ENCODE peak calls at places on chromosome 21, in eight cellular contexts. One of them, this sample, is unnamed.

GRCh38 chr21:41369915-41370839 is 8.3 kb downstream of the MX2 start:
- DNase-seq in transverse colon: no peak
- DNase-seq in sigmoid colon: peak
- DNase-seq in prostate gland: no peak
- DNase-seq in adrenal gland: no peak
- DNase-seq in endodermal cell: no peak
- DNase-seq in heart right ventricle: peak
- DNase-seq in dorsolateral prefrontal cortex: no peak
- DNase-seq in this sample: no peak

GRCh38 chr21:39680216-39680615 is 64.8 kb upstream of the IGSF5 start:
- DNase-seq in transverse colon: no peak
- DNase-seq in sigmoid colon: no peak
- DNase-seq in prostate gland: no peak
- DNase-seq in adrenal gland: no peak
- DNase-seq in endodermal cell: no peak
- DNase-seq in heart right ventricle: no peak
- DNase-seq in dorsolateral prefrontal cortex: no peak
- DNase-seq in this sample: no peak

GRCh38 chr21:44552136-44552535 is 831 bp upstream of the KRTAP10-2 start:
- DNase-seq in transverse colon: peak
- DNase-seq in sigmoid colon: peak
- DNase-seq in prostate gland: no peak
- DNase-seq in adrenal gland: no peak
- DNase-seq in endodermal cell: peak
- DNase-seq in heart right ventricle: no peak
- DNase-seq in dorsolateral prefrontal cortex: peak
- DNase-seq in this sample: no peak

GRCh38 chr21:40331182-40331581 is 463.9 kb downstream of the PCP4 start:
- DNase-seq in transverse colon: no peak
- DNase-seq in sigmoid colon: no peak
- DNase-seq in prostate gland: no peak
- DNase-seq in adrenal gland: peak
- DNase-seq in endodermal cell: no peak
- DNase-seq in heart right ventricle: no peak
- DNase-seq in dorsolateral prefrontal cortex: no peak
- DNase-seq in this sample: no peak

GRCh38 chr21:17780539-17780938 is 38.6 kb downstream of the C21orf91 start:
- DNase-seq in transverse colon: peak
- DNase-seq in sigmoid colon: no peak
- DNase-seq in prostate gland: no peak
- DNase-seq in adrenal gland: no peak
- DNase-seq in endodermal cell: no peak
- DNase-seq in heart right ventricle: no peak
- DNase-seq in dorsolateral prefrontal cortex: no peak
- DNase-seq in this sample: no peak

GRCh38 chr21:43681650-43682049 is 22.3 kb downstream of the RRP1B start:
- DNase-seq in transverse colon: no peak
- DNase-seq in sigmoid colon: no peak
- DNase-seq in prostate gland: no peak
- DNase-seq in adrenal gland: no peak
- DNase-seq in endodermal cell: no peak
- DNase-seq in heart right ventricle: no peak
- DNase-seq in dorsolateral prefrontal cortex: no peak
- DNase-seq in this sample: no peak

GRCh38 chr21:15894596-15894995 is 164.8 kb downstream of the USP25 start:
- DNase-seq in transverse colon: no peak
- DNase-seq in sigmoid colon: no peak
- DNase-seq in prostate gland: no peak
- DNase-seq in adrenal gland: no peak
- DNase-seq in endodermal cell: no peak
- DNase-seq in heart right ventricle: no peak
- DNase-seq in dorsolateral prefrontal cortex: no peak
- DNase-seq in this sample: no peak

GRCh38 chr21:19198801-19199200 is 795.2 kb upstream of the TMPRSS15 start:
- DNase-seq in transverse colon: no peak
- DNase-seq in sigmoid colon: no peak
- DNase-seq in prostate gland: no peak
- DNase-seq in adrenal gland: no peak
- DNase-seq in endodermal cell: no peak
- DNase-seq in heart right ventricle: no peak
- DNase-seq in dorsolateral prefrontal cortex: no peak
- DNase-seq in this sample: no peak

GRCh38 chr21:29320021-29320420 is 21.3 kb downstream of the BACH1 start:
- DNase-seq in transverse colon: no peak
- DNase-seq in sigmoid colon: no peak
- DNase-seq in prostate gland: no peak
- DNase-seq in adrenal gland: peak
- DNase-seq in endodermal cell: no peak
- DNase-seq in heart right ventricle: no peak
- DNase-seq in dorsolateral prefrontal cortex: no peak
- DNase-seq in this sample: no peak

GRCh38 chr21:41562101-41563000 is 54.4 kb upstream of the TMPRSS2 start:
- DNase-seq in transverse colon: peak
- DNase-seq in sigmoid colon: no peak
- DNase-seq in prostate gland: no peak
- DNase-seq in adrenal gland: no peak
- DNase-seq in endodermal cell: no peak
- DNase-seq in heart right ventricle: no peak
- DNase-seq in dorsolateral prefrontal cortex: no peak
- DNase-seq in this sample: no peak

GRCh38 chr21:28078126-28078525 is 914.6 kb downstream of the LTN1 start:
- DNase-seq in transverse colon: no peak
- DNase-seq in sigmoid colon: no peak
- DNase-seq in prostate gland: no peak
- DNase-seq in adrenal gland: no peak
- DNase-seq in endodermal cell: no peak
- DNase-seq in heart right ventricle: no peak
- DNase-seq in dorsolateral prefrontal cortex: no peak
- DNase-seq in this sample: no peak

DNA sequence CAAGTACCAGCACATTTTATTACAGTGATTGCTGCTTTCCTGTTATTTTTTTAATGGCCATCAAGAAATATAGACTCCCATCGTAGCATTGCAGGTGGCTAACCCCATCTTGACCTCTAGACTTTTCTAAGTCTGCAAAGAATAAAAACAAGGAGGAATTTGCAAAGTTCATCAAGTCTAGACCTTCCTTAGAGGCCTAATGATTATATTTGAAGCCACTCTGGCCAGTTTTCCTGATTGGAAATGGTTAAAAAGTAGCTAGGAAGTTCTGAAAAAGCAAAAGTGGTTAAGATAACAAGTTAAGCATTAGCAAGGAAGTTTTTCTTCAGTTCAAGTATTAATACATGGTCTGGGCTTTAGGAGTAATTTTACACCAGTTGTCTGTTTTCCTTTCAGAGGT is 16.7 kb upstream of the KCNJ15 start:
- DNase-seq in transverse colon: no peak
- DNase-seq in sigmoid colon: no peak
- DNase-seq in prostate gland: no peak
- DNase-seq in adrenal gland: no peak
- DNase-seq in endodermal cell: no peak
- DNase-seq in heart right ventricle: no peak
- DNase-seq in dorsolateral prefrontal cortex: no peak
- DNase-seq in this sample: no peak
- H3K27ac ChIP-seq in transverse colon: no peak
- H3K27ac ChIP-seq in sigmoid colon: no peak
- H3K27ac ChIP-seq in prostate gland: no peak
- H3K27ac ChIP-seq in adrenal gland: no peak
- H3K27ac ChIP-seq in endodermal cell: no peak
- H3K27ac ChIP-seq in heart right ventricle: no peak
- H3K27ac ChIP-seq in dorsolateral prefrontal cortex: no peak
- H3K27ac ChIP-seq in this sample: peak

GRCh38 chr21:26207021-26207420 is 36.5 kb upstream of the APP start:
- DNase-seq in transverse colon: no peak
- DNase-seq in sigmoid colon: no peak
- DNase-seq in prostate gland: no peak
- DNase-seq in adrenal gland: no peak
- DNase-seq in endodermal cell: no peak
- DNase-seq in heart right ventricle: no peak
- DNase-seq in dorsolateral prefrontal cortex: no peak
- DNase-seq in this sample: no peak
- H3K27ac ChIP-seq in transverse colon: no peak
- H3K27ac ChIP-seq in sigmoid colon: no peak
- H3K27ac ChIP-seq in prostate gland: no peak
- H3K27ac ChIP-seq in adrenal gland: no peak
- H3K27ac ChIP-seq in endodermal cell: no peak
- H3K27ac ChIP-seq in heart right ventricle: no peak
- H3K27ac ChIP-seq in dorsolateral prefrontal cortex: no peak
- H3K27ac ChIP-seq in this sample: no peak

DNA sequence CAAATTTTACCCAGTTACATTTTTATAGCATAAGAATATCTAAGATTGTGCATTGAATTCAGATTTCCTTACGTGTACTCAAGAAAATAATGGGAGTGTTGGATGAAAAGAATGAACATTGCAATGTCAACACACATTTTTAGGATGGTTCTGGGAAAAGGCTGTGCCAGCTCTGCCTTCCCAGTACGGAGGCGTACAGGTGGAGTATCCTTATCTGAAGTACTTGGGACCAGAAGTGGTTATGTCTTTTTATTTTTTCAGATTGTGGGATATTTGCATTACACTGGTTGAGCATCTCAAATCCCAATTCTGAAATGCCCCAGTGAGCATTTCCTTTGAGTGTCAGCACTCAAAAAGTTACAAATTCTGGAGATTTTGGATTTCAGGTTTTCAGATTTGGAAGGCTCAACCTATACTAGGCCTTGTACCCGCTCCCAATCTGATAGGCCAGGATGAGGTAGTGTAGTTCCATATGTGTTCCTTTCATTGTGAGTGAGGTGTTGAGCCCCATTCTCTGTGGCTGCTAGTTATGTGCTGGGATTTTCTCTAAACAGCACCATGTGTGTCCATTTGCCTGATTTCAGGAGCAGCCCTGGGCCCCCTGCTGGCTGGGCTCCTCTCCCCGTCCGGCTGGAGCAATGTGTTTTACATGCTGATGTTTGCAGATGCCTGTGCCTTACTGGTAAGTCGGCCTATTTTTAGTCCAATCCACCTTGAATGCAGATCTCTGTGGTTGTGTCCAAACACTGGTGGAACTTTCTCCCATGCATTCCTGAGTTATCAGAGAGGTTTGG is 60.8 kb downstream of the SLC37A1 start:
- DNase-seq in transverse colon: peak
- DNase-seq in sigmoid colon: peak
- DNase-seq in prostate gland: no peak
- DNase-seq in adrenal gland: no peak
- DNase-seq in endodermal cell: peak
- DNase-seq in heart right ventricle: no peak
- DNase-seq in dorsolateral prefrontal cortex: peak
- DNase-seq in this sample: peak
- H3K27ac ChIP-seq in transverse colon: no peak
- H3K27ac ChIP-seq in sigmoid colon: no peak
- H3K27ac ChIP-seq in prostate gland: no peak
- H3K27ac ChIP-seq in adrenal gland: no peak
- H3K27ac ChIP-seq in endodermal cell: no peak
- H3K27ac ChIP-seq in heart right ventricle: no peak
- H3K27ac ChIP-seq in dorsolateral prefrontal cortex: no peak
- H3K27ac ChIP-seq in this sample: no peak

DNA sequence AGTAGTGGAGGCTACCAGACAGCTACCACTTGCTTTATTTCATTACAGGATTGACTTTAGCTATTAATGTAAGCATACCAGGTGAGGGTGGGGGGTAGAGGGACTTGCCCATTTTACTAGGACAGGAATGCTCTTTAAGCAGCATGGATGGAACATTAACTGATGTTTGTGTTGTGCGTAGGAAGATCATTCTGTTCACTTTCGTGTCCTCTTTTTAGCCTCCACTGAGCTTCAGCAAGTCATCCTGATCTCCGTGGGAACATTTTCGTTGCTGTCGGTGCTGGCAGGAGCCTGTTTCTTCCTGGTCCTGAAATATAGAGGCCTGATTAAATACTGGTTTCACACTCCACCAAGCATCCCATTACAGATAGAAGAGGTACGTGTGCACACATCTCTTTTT is 29.3 kb downstream of the IFNGR2 start:
- DNase-seq in transverse colon: no peak
- DNase-seq in sigmoid colon: no peak
- DNase-seq in prostate gland: no peak
- DNase-seq in adrenal gland: no peak
- DNase-seq in endodermal cell: no peak
- DNase-seq in heart right ventricle: no peak
- DNase-seq in dorsolateral prefrontal cortex: no peak
- DNase-seq in this sample: no peak
- H3K27ac ChIP-seq in transverse colon: no peak
- H3K27ac ChIP-seq in sigmoid colon: peak
- H3K27ac ChIP-seq in prostate gland: no peak
- H3K27ac ChIP-seq in adrenal gland: peak
- H3K27ac ChIP-seq in endodermal cell: no peak
- H3K27ac ChIP-seq in heart right ventricle: no peak
- H3K27ac ChIP-seq in dorsolateral prefrontal cortex: peak
- H3K27ac ChIP-seq in this sample: no peak

GRCh38 chr21:35139382-35139715 is 90.2 kb upstream of the RUNX1 start:
- DNase-seq in transverse colon: no peak
- DNase-seq in sigmoid colon: no peak
- DNase-seq in prostate gland: no peak
- DNase-seq in adrenal gland: no peak
- DNase-seq in endodermal cell: no peak
- DNase-seq in heart right ventricle: no peak
- DNase-seq in dorsolateral prefrontal cortex: no peak
- DNase-seq in this sample: no peak

GRCh38 chr21:35138665-35139381 is 89.7 kb upstream of the RUNX1 start:
- DNase-seq in transverse colon: no peak
- DNase-seq in sigmoid colon: no peak
- DNase-seq in prostate gland: no peak
- DNase-seq in adrenal gland: no peak
- DNase-seq in endodermal cell: no peak
- DNase-seq in heart right ventricle: no peak
- DNase-seq in dorsolateral prefrontal cortex: no peak
- DNase-seq in this sample: peak

GRCh38 chr21:35134299-35134698 is 85.2 kb upstream of the RUNX1 start:
- DNase-seq in transverse colon: no peak
- DNase-seq in sigmoid colon: no peak
- DNase-seq in prostate gland: no peak
- DNase-seq in adrenal gland: no peak
- DNase-seq in endodermal cell: no peak
- DNase-seq in heart right ventricle: no peak
- DNase-seq in dorsolateral prefrontal cortex: no peak
- DNase-seq in this sample: no peak

GRCh38 chr21:35136586-35137254 is 87.6 kb upstream of the RUNX1 start:
- DNase-seq in transverse colon: peak
- DNase-seq in sigmoid colon: no peak
- DNase-seq in prostate gland: no peak
- DNase-seq in adrenal gland: no peak
- DNase-seq in endodermal cell: peak
- DNase-seq in heart right ventricle: no peak
- DNase-seq in dorsolateral prefrontal cortex: no peak
- DNase-seq in this sample: peak

GRCh38 chr21:35136106-35136505 is 87.0 kb upstream of the RUNX1 start:
- DNase-seq in transverse colon: no peak
- DNase-seq in sigmoid colon: no peak
- DNase-seq in prostate gland: no peak
- DNase-seq in adrenal gland: no peak
- DNase-seq in endodermal cell: no peak
- DNase-seq in heart right ventricle: no peak
- DNase-seq in dorsolateral prefrontal cortex: no peak
- DNase-seq in this sample: no peak
- H3K27ac ChIP-seq in transverse colon: no peak
- H3K27ac ChIP-seq in sigmoid colon: no peak
- H3K27ac ChIP-seq in prostate gland: no peak
- H3K27ac ChIP-seq in adrenal gland: no peak
- H3K27ac ChIP-seq in endodermal cell: no peak
- H3K27ac ChIP-seq in heart right ventricle: no peak
- H3K27ac ChIP-seq in dorsolateral prefrontal cortex: no peak
- H3K27ac ChIP-seq in this sample: peak